ENCODE peak calls at places on chromosomes 16 and 17, in ten cellular contexts. U is endothelial cell of umbilical vein; I is astrocyte of the spinal cord; G is GM03348; N is activated naive CD4-positive, alpha-beta T cell; H is HepG2; W is NCI-H1436; Y is DMS79; A is A172; F is cardiac fibroblast. Q is an unnamed sample.

GRCh38 chr17:45869676-45870341 is 24.5 kb upstream of the MAPT start:
- DNase-seq in U (no peak), I (no peak), G (no peak), N (no peak), H (no peak), W (no peak), Y (no peak), A (no peak), F (no peak), Q (no peak)

GRCh38 chr16:57053206-57053605 is 39.2 kb upstream of the CPNE2 start:
- DNase-seq in U (no peak), I (no peak), G (no peak), N (no peak), H (no peak), W (no peak), Y (no peak), A (no peak), F (no peak), Q (no peak)

GRCh38 chr16:11310997-11311561 is 29.9 kb upstream of the PRM1 start:
- DNase-seq in U (peak; percentile 29), I (peak; percentile 9), G (no peak), N (no peak), H (no peak), W (no peak), Y (no peak), A (no peak), F (no peak), Q (no peak)

GRCh38 chr16:165539-166374 is at the start of gene HBM:
- DNase-seq in U (no peak), I (no peak), G (peak; percentile 15), N (no peak), H (no peak), W (no peak), Y (no peak), A (no peak), F (no peak), Q (no peak)

GRCh38 chr17:75590314-75590761 is 2.7 kb downstream of the MYO15B start:
- DNase-seq in U (no peak), I (no peak), G (no peak), N (no peak), H (no peak), W (no peak), Y (no peak), A (no peak), F (no peak), Q (no peak)

GRCh38 chr17:75703191-75703590 is 18.1 kb upstream of the ITGB4 start:
- DNase-seq in U (no peak), I (no peak), G (no peak), N (no peak), H (no peak), W (no peak), Y (no peak), A (no peak), F (no peak), Q (no peak)

GRCh38 chr16:84990782-84991181 is 20.6 kb downstream of the ZDHHC7 start:
- DNase-seq in U (no peak), I (no peak), G (no peak), N (no peak), H (no peak), W (no peak), Y (no peak), A (no peak), F (no peak), Q (no peak)

GRCh38 chr17:83028851-83029250 is 50.6 kb upstream of the METRNL start:
- DNase-seq in U (no peak), I (no peak), G (no peak), N (no peak), H (no peak), W (no peak), Y (no peak), A (no peak), F (no peak), Q (no peak)

GRCh38 chr16:27706803-27707685 is 157.1 kb downstream of the KATNIP start:
- DNase-seq in U (no peak), I (no peak), G (no peak), N (no peak), H (no peak), W (no peak), Y (no peak), A (no peak), F (no peak), Q (no peak)

GRCh38 chr17:42562845-42563509 is 1.0 kb downstream of the COASY start:
- DNase-seq in U (no peak), I (no peak), G (no peak), N (no peak), H (peak; percentile 54), W (no peak), Y (no peak), A (no peak), F (peak; percentile 42), Q (no peak)

GRCh38 chr17:32258383-32259121 is 7.1 kb upstream of the RHBDL3 start:
- DNase-seq in U (no peak), I (no peak), G (no peak), N (no peak), H (no peak), W (peak; percentile 36), Y (no peak), A (no peak), F (no peak), Q (no peak)

GRCh38 chr17:82376042-82376730 is 4.6 kb downstream of the UTS2R start:
- DNase-seq in U (no peak), I (no peak), G (no peak), N (no peak), H (peak; percentile 62), W (no peak), Y (no peak), A (no peak), F (no peak), Q (no peak)

GRCh38 chr16:81221731-81222130 is 16.8 kb upstream of the BCO1 start:
- DNase-seq in U (no peak), I (no peak), G (no peak), N (no peak), H (no peak), W (no peak), Y (no peak), A (no peak), F (no peak), Q (no peak)

GRCh38 chr17:74768069-74768762 is 7.9 kb downstream of the NAT9 start:
- DNase-seq in U (no peak), I (peak; percentile 68), G (peak; percentile 87), N (no peak), H (no peak), W (no peak), Y (no peak), A (peak; percentile 97), F (peak; percentile 73), Q (no peak)

GRCh38 chr17:44820631-44821196 is 9.4 kb downstream of the GJC1 start:
- DNase-seq in U (peak; percentile 80), I (peak; percentile 90), G (peak; percentile 88), N (no peak), H (peak; percentile 36), W (peak; percentile 89), Y (peak; percentile 96), A (peak; percentile 95), F (peak; percentile 92), Q (peak; percentile 94)

GRCh38 chr17:63533433-63534077 is 10.4 kb downstream of the KCNH6 start:
- DNase-seq in U (no peak), I (no peak), G (no peak), N (no peak), H (no peak), W (no peak), Y (no peak), A (no peak), F (no peak), Q (no peak)

GRCh38 chr16:11721781-11722467 is 20.7 kb downstream of the TXNDC11 start:
- DNase-seq in U (no peak), I (no peak), G (no peak), N (no peak), H (no peak), W (no peak), Y (no peak), A (no peak), F (no peak), Q (no peak)

GRCh38 chr16:65123846-65124513 is 2.1 kb upstream of the CDH11 start:
- DNase-seq in U (no peak), I (no peak), G (no peak), N (no peak), H (no peak), W (no peak), Y (no peak), A (no peak), F (no peak), Q (no peak)

GRCh38 chr17:69142473-69142802 is 743 bp upstream of the ABCA6 start:
- DNase-seq in U (peak; percentile 79), I (peak; percentile 23), G (peak; percentile 24), N (no peak), H (peak; percentile 27), W (no peak), Y (no peak), A (no peak), F (peak; percentile 82), Q (no peak)

GRCh38 chr17:37842401-37842800 is 81.8 kb upstream of the TBC1D3K start:
- DNase-seq in U (no peak), I (no peak), G (no peak), N (no peak), H (no peak), W (no peak), Y (no peak), A (no peak), F (no peak), Q (no peak)

Q was measured in SW 1271.